ENCODE peak calls at places on chromosomes 4 and X, in four cellular contexts. One of them, this sample, is unnamed.

GRCh38 chr4:722181-722725 is 16.6 kb downstream of the PCGF3 start:
- DNase-seq in NCI-H1092 treated with DMSO at 0.1 percent for 48 hours: no peak
- DNase-seq in posterior cingulate gyrus: no peak
- DNase-seq in tibial artery: no peak
- DNase-seq in this sample: no peak

GRCh38 chr4:47915378-47915777 is 995 bp upstream of the NFXL1 start:
- DNase-seq in NCI-H1092 treated with DMSO at 0.1 percent for 48 hours: no peak
- DNase-seq in posterior cingulate gyrus: no peak
- DNase-seq in tibial artery: no peak
- DNase-seq in this sample: no peak

GRCh38 chr4:102324725-102325124 is 20.6 kb downstream of the SLC39A8 start:
- DNase-seq in NCI-H1092 treated with DMSO at 0.1 percent for 48 hours: no peak
- DNase-seq in posterior cingulate gyrus: no peak
- DNase-seq in tibial artery: no peak
- DNase-seq in this sample: no peak

GRCh38 chr4:7757501-7758443 is 181.9 kb downstream of the AFAP1 start:
- DNase-seq in NCI-H1092 treated with DMSO at 0.1 percent for 48 hours: no peak
- DNase-seq in posterior cingulate gyrus: no peak
- DNase-seq in tibial artery: no peak
- DNase-seq in this sample: no peak

GRCh38 chr4:53748328-53748772 is 157.1 kb upstream of the LNX1 start:
- DNase-seq in NCI-H1092 treated with DMSO at 0.1 percent for 48 hours: no peak
- DNase-seq in posterior cingulate gyrus: no peak
- DNase-seq in tibial artery: peak; percentile 22
- DNase-seq in this sample: no peak

GRCh38 chr4:128606173-128606572 is 203.3 kb upstream of the JADE1 start:
- DNase-seq in NCI-H1092 treated with DMSO at 0.1 percent for 48 hours: no peak
- DNase-seq in posterior cingulate gyrus: no peak
- DNase-seq in tibial artery: no peak
- DNase-seq in this sample: peak; percentile 18

GRCh38 chr4:126106658-126107057 is 791.9 kb downstream of the FAT4 start:
- DNase-seq in NCI-H1092 treated with DMSO at 0.1 percent for 48 hours: no peak
- DNase-seq in posterior cingulate gyrus: no peak
- DNase-seq in tibial artery: no peak
- DNase-seq in this sample: no peak

GRCh38 chrX:10989386-10989785 is 121.7 kb upstream of the HCCS start:
- DNase-seq in NCI-H1092 treated with DMSO at 0.1 percent for 48 hours: no peak
- DNase-seq in posterior cingulate gyrus: no peak
- DNase-seq in tibial artery: no peak
- DNase-seq in this sample: no peak

GRCh38 chr4:73690051-73690744 is 50.2 kb upstream of the CXCL8 start:
- DNase-seq in NCI-H1092 treated with DMSO at 0.1 percent for 48 hours: no peak
- DNase-seq in posterior cingulate gyrus: no peak
- DNase-seq in tibial artery: no peak
- DNase-seq in this sample: peak; percentile 18

GRCh38 chr4:102390438-102390837 is 45.2 kb upstream of the SLC39A8 start:
- DNase-seq in NCI-H1092 treated with DMSO at 0.1 percent for 48 hours: no peak
- DNase-seq in posterior cingulate gyrus: no peak
- DNase-seq in tibial artery: no peak
- DNase-seq in this sample: peak; percentile 7

GRCh38 chrX:65607070-65607742 is 60.2 kb upstream of the MSN start:
- DNase-seq in NCI-H1092 treated with DMSO at 0.1 percent for 48 hours: no peak
- DNase-seq in posterior cingulate gyrus: no peak
- DNase-seq in tibial artery: no peak
- DNase-seq in this sample: no peak

GRCh38 chrX:41799661-41800060 is 75.7 kb downstream of the GPR82 start:
- DNase-seq in NCI-H1092 treated with DMSO at 0.1 percent for 48 hours: no peak
- DNase-seq in posterior cingulate gyrus: no peak
- DNase-seq in tibial artery: no peak
- DNase-seq in this sample: no peak

GRCh38 chr4:1113311-1114009 is at the start of gene RNF212:
- DNase-seq in NCI-H1092 treated with DMSO at 0.1 percent for 48 hours: no peak
- DNase-seq in posterior cingulate gyrus: no peak
- DNase-seq in tibial artery: no peak
- DNase-seq in this sample: peak; percentile 69

GRCh38 chr4:792729-793108 is 33.2 kb downstream of the CPLX1 start:
- DNase-seq in NCI-H1092 treated with DMSO at 0.1 percent for 48 hours: no peak
- DNase-seq in posterior cingulate gyrus: no peak
- DNase-seq in tibial artery: no peak
- DNase-seq in this sample: no peak

GRCh38 chrX:39409246-39409917 is 608.1 kb downstream of the MID1IP1 start:
- DNase-seq in NCI-H1092 treated with DMSO at 0.1 percent for 48 hours: no peak
- DNase-seq in posterior cingulate gyrus: no peak
- DNase-seq in tibial artery: no peak
- DNase-seq in this sample: no peak

GRCh38 chr4:114304567-114304966 is 294.0 kb upstream of the UGT8 start:
- DNase-seq in NCI-H1092 treated with DMSO at 0.1 percent for 48 hours: no peak
- DNase-seq in posterior cingulate gyrus: no peak
- DNase-seq in tibial artery: no peak
- DNase-seq in this sample: no peak

GRCh38 chrX:44708470-44708869 is 135.4 kb upstream of the DUSP21 start:
- DNase-seq in NCI-H1092 treated with DMSO at 0.1 percent for 48 hours: no peak
- DNase-seq in posterior cingulate gyrus: no peak
- DNase-seq in tibial artery: no peak
- DNase-seq in this sample: no peak

GRCh38 chr4:104879367-104879766 is 267.3 kb upstream of the TET2 start:
- DNase-seq in NCI-H1092 treated with DMSO at 0.1 percent for 48 hours: no peak
- DNase-seq in posterior cingulate gyrus: no peak
- DNase-seq in tibial artery: no peak
- DNase-seq in this sample: no peak

GRCh38 chr4:72318771-72319170 is 250.2 kb downstream of the ADAMTS3 start:
- DNase-seq in NCI-H1092 treated with DMSO at 0.1 percent for 48 hours: no peak
- DNase-seq in posterior cingulate gyrus: no peak
- DNase-seq in tibial artery: no peak
- DNase-seq in this sample: peak; percentile 15

GRCh38 chr4:76238236-76238635 is 13.3 kb upstream of the FAM47E start:
- DNase-seq in NCI-H1092 treated with DMSO at 0.1 percent for 48 hours: no peak
- DNase-seq in posterior cingulate gyrus: no peak
- DNase-seq in tibial artery: no peak
- DNase-seq in this sample: no peak

GRCh38 chr4:48756689-48757220 is 23.3 kb downstream of the FRYL start:
- DNase-seq in NCI-H1092 treated with DMSO at 0.1 percent for 48 hours: no peak
- DNase-seq in posterior cingulate gyrus: no peak
- DNase-seq in tibial artery: no peak
- DNase-seq in this sample: no peak

GRCh38 chr4:121669163-121669550 is 27.6 kb downstream of the ANXA5 start:
- DNase-seq in NCI-H1092 treated with DMSO at 0.1 percent for 48 hours: no peak
- DNase-seq in posterior cingulate gyrus: no peak
- DNase-seq in tibial artery: no peak
- DNase-seq in this sample: peak; percentile 14

GRCh38 chrX:118974088-118974907 is at the start of gene LONRF3:
- DNase-seq in NCI-H1092 treated with DMSO at 0.1 percent for 48 hours: peak; percentile 16
- DNase-seq in posterior cingulate gyrus: peak; percentile 59
- DNase-seq in tibial artery: peak; percentile 86
- DNase-seq in this sample: peak; percentile 56

GRCh38 chr4:56575820-56576429 is 70.3 kb downstream of the ARL9 start:
- DNase-seq in NCI-H1092 treated with DMSO at 0.1 percent for 48 hours: peak; percentile 14
- DNase-seq in posterior cingulate gyrus: no peak
- DNase-seq in tibial artery: no peak
- DNase-seq in this sample: peak; percentile 65

GRCh38 chrX:9471571-9471985 is 6.7 kb downstream of the TBL1X start:
- DNase-seq in NCI-H1092 treated with DMSO at 0.1 percent for 48 hours: no peak
- DNase-seq in posterior cingulate gyrus: no peak
- DNase-seq in tibial artery: no peak
- DNase-seq in this sample: no peak

GRCh38 chrX:41718481-41719245 is 5.3 kb upstream of the GPR82 start:
- DNase-seq in NCI-H1092 treated with DMSO at 0.1 percent for 48 hours: no peak
- DNase-seq in posterior cingulate gyrus: no peak
- DNase-seq in tibial artery: no peak
- DNase-seq in this sample: no peak

GRCh38 chr4:19368800-19369199 is 882.9 kb upstream of the SLIT2 start:
- DNase-seq in NCI-H1092 treated with DMSO at 0.1 percent for 48 hours: no peak
- DNase-seq in posterior cingulate gyrus: no peak
- DNase-seq in tibial artery: no peak
- DNase-seq in this sample: no peak

This sample was measured in GM03348.